ENCODE peak calls at places on chromosome 10, in four cellular contexts. E is mucosa of descending colon, W is Panc1, T is lung. R is an unnamed sample. For H3K4me1, the result is how much of the 10 kb centered on the place peaks cover.

GRCh38 chr10:119849031-119849789 is 23.4 kb downstream of the MCMBP start:
- DNase-seq in E (no peak), W (no peak), T (no peak), R (no peak)

GRCh38 chr10:55098452-55098851 is 297.4 kb upstream of the PCDH15 start:
- DNase-seq in E (no peak), W (no peak), T (no peak), R (no peak)

GRCh38 chr10:69712346-69712745 is 82.3 kb downstream of the FAM241B start:
- DNase-seq in E (no peak), W (no peak), T (no peak), R (no peak)

GRCh38 chr10:60732240-60733188 is 45.8 kb upstream of the CDK1 start:
- DNase-seq in E (peak), W (no peak), T (peak), R (no peak)

GRCh38 chr10:49079499-49079898 is 35.8 kb downstream of the VSTM4 start:
- DNase-seq in E (no peak), W (no peak), T (peak), R (no peak)

GRCh38 chr10:20181408-20181807 is 365.2 kb downstream of the PLXDC2 start:
- DNase-seq in E (no peak), W (no peak), T (no peak), R (no peak)

GRCh38 chr10:92218569-92218968 is 72.3 kb downstream of the CPEB3 start:
- DNase-seq in E (no peak), W (no peak), T (no peak), R (no peak)

GRCh38 chr10:79229081-79229541 is 118.2 kb upstream of the PPIF start:
- DNase-seq in E (no peak), W (no peak), T (no peak), R (no peak)

GRCh38 chr10:71746344-71747037 is 26.8 kb downstream of the VSIR start:
- DNase-seq in E (peak), W (no peak), T (peak), R (peak)

GRCh38 chr10:9579110-9579705 is 1438.5 kb upstream of the CELF2 start:
- DNase-seq in E (no peak), W (no peak), T (no peak), R (no peak)

GRCh38 chr10:58577394-58577793 is 64.7 kb downstream of the BICC1 start:
- DNase-seq in E (no peak), W (no peak), T (no peak), R (no peak)

GRCh38 chr10:106424981-106425380 is 739.5 kb downstream of the SORCS1 start:
- DNase-seq in E (no peak), W (no peak), T (no peak), R (no peak)

GRCh38 chr10:56624082-56624481 is 263.0 kb upstream of the ZWINT start:
- DNase-seq in E (no peak), W (no peak), T (no peak), R (no peak)

GRCh38 chr10:111076682-111077661 is at the start of gene ADRA2A:
- DNase-seq in E (peak), W (no peak), T (peak), R (peak)
- TF ChIP-seq CTCF in E (no peak), W (no peak), T (no peak), R (no peak)

DNA sequence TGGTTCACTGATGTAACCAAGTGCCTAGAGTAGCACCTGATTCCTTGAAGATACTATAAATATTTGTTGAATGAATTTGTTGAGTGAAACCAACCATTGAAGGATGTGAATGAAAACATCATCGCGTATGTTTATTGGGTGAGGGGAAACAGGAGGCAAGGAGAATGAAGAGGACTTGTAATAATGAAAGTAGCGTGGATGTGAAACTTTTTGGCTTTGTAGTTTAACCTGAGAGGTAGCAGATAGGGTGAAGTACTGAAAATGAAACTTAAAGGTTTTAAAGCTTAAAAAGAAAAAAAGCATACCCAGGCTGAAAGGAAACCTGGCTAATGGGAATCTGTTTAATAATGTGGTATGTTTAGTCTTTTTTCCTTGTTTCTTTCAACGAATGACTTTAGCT is 5.2 kb downstream of the CCNY start:
- DNase-seq in E (no peak), W (no peak), T (no peak), R (no peak)
- H3K4me1 ChIP-seq in E (under half), W (under half), T (under half), R (under half)

DNA sequence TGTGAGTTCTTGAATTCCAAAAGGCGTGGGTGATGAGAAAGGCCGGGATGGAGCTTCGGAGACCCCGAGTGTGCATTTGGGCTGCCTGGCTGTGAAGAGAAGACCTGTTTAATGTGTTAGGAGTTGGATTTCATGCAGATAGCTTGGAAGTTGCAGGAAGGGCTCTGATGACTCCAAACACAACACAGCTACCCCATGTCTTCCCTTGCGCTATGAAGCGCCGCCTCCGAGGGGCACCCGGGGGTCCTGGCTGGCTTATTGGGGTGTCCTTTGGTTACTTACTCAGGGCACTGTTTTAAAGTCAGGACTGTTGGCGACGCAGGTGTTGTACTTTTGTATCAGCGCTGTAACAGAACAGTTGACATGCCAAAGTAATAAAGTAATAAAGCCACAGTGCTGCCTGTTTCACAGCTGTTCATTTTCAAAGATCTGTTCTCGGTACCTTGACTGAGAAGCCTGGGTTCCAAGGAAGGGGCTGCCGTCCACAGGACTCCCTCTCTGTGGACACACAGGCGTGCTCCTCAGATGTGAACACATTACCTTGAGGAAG is 64.0 kb downstream of the WDR37 start:
- DNase-seq in E (no peak), W (no peak), T (no peak), R (no peak)
- TF ChIP-seq CTCF in E (no peak), W (no peak), T (no peak), R (no peak)

DNA sequence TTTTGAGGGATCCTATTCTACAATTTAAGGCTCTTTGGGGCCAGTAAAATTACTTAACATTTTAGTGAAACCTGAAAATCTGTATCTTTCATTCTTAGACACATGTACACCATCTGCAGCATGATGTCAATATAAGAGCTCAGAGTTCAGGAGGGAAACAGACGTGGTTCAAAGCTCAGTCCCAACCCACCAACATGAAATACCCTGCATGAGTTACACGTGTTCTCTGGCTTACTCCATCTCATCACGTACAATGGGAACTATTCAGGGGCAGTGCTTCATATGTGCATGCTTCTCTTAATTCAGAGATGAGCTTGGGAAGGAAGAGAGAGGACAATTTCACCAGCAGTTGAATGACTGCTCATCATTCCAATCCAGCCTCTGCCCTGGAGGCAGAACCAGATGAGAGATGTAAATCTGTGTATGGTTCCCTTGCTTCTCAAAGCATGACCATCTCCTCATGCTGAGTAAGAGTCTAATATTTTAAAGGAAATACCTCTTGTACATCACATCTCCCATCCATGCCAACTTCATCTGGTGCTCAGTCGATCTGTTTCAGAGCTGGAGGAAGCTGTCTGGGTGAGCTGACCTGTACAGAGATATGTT is 29.0 kb upstream of the ADAM12 start:
- DNase-seq in E (no peak), W (no peak), T (no peak), R (no peak)
- H3K4me1 ChIP-seq in E (under half), W (under half), T (under half), R (under half)

GRCh38 chr10:100827819-100828743 is 82.7 kb downstream of the PAX2 start:
- DNase-seq in E (peak), W (no peak), T (peak), R (peak)

GRCh38 chr10:100825946-100826660 is 80.7 kb downstream of the PAX2 start:
- DNase-seq in E (no peak), W (no peak), T (no peak), R (no peak)

GRCh38 chr10:100828744-100829102 is 83.3 kb downstream of the PAX2 start:
- DNase-seq in E (no peak), W (no peak), T (no peak), R (peak)

GRCh38 chr10:100826661-100826982 is 81.2 kb downstream of the PAX2 start:
- DNase-seq in E (no peak), W (no peak), T (no peak), R (no peak)

DNA sequence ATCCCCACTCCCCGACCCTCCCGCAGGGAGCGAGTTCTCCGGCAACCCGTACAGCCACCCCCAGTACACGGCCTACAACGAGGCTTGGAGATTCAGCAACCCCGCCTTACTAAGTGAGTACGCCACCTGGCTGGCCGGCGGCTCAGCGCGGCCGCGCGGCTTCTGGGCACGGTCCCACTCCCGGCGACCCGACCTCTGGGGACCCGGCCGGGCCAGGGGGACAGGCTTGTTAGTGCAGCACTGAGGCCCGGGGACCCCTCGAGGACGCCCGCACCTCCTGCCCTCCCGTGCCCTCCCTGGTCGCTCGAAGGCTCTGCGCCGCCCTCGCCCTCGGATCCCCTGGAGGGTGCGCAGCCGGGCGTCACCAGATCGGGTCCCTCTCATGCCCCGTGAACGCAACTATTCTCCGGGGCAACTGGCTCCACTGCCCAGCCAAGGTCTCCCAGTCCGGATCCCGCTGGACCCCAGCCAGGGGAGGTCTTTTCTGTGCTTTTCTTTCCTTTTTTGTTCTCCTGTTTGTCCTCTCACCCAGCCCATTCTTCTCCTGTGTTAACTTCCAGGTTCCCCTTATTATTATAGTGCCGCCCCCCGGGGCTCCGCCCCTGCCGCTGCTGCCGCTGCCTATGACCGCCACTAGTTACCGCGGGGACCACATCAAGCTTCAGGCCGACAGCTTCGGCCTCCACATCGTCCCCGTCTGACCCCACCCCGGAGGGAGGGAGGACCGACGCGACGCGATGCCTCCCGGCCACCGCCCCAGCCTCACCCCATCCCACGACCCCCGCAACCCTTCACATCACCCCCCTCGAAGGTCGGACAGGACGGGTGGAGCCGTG is 81.8 kb downstream of the PAX2 start:
- DNase-seq in E (peak), W (no peak), T (peak), R (no peak)
- TF ChIP-seq CTCF in E (no peak), W (no peak), T (no peak), R (peak)